ENCODE peak calls at places on chromosomes 1 and 21, in six cellular contexts. H is adipocyte, F is astrocyte, U is fibroblast of lung, C is HepG2, G is neural progenitor cell. W is an unnamed sample.

GRCh38 chr21:35144978-35145377 is 95.9 kb upstream of the RUNX1 start:
- DNase-seq in F (no peak), C (no peak), G (no peak), H (no peak), U (no peak), W (no peak)

GRCh38 chr1:162007485-162007884 is 16.2 kb downstream of the OLFML2B start:
- DNase-seq in U (no peak), H (no peak), G (no peak), F (no peak), C (no peak), W (no peak)

GRCh38 chr21:45550552-45551210 is 8.4 kb upstream of the SLC19A1 start:
- DNase-seq in G (no peak), F (no peak), U (peak; percentile 31), H (peak; percentile 44), C (no peak), W (no peak)

GRCh38 chr21:46424062-46424591 is 34.6 kb upstream of the DIP2A start:
- DNase-seq in H (no peak), U (no peak), F (no peak), C (no peak), G (no peak), W (no peak)

GRCh38 chr1:25559996-25560395 is 16.6 kb downstream of the LDLRAP1 start:
- DNase-seq in G (no peak), F (no peak), C (no peak), U (no peak), H (no peak), W (no peak)

GRCh38 chr1:39086386-39087108 is 60.4 kb downstream of the NDUFS5 start:
- DNase-seq in F (peak; percentile 47), H (no peak), G (no peak), C (no peak), U (peak; percentile 10), W (peak; percentile 46)

GRCh38 chr1:9529190-9529589 is 10.1 kb upstream of the SLC25A33 start:
- DNase-seq in G (no peak), H (no peak), C (no peak), F (peak; percentile 32), U (no peak), W (peak; percentile 48)

GRCh38 chr1:56457767-56458375 is 121.5 kb downstream of the PLPP3 start:
- DNase-seq in G (no peak), H (no peak), F (peak; percentile 39), C (no peak), U (no peak), W (no peak)

GRCh38 chr1:97630281-97630680 is 290.6 kb downstream of the DPYD start:
- DNase-seq in C (no peak), G (peak; percentile 11), H (no peak), U (no peak), F (no peak), W (no peak)

GRCh38 chr1:8423702-8424538 is 106.0 kb downstream of the SLC45A1 start:
- DNase-seq in H (peak; percentile 74), U (peak; percentile 71), C (peak; percentile 71), G (peak; percentile 90), F (peak; percentile 71), W (peak; percentile 65)

DNA sequence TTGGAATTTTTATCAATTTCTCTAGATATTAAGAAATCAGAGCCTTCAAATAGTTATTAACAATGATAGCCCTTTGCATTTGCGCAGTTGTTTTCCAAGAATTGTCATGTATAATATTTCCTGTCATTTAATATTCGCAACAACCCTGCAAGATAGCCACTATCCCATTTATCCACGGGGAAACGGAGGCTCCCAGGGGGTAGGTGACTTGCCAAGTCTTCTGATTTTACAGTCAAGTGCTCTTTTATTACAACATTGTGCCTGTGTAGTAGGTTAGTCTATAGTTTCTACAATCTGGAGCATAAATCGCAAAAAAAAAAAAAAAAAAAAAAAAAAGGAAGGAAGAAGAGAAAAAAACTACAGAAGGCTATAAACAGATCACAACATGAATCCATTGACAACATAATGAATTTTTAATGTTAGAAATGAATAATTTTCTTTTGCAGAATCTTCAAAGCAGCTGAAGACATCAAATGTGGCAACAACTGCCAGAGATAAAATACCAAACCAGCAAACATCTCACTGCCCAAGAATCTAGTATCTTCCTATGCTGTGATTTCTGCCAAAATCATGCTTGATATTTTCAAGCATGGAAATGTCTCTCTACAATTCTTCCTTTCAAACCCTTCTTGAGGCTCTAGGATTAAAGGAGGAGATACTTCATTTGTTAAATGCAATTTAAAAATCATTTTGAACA is 125.5 kb downstream of the PTPN14 start:
- DNase-seq in G (no peak), C (no peak), U (no peak), F (no peak), H (no peak), W (no peak)
- H3K9ac ChIP-seq in G (no peak overlapping the region), C (no peak overlapping the region), U (no peak overlapping the region), F (peak overlapping the region; percentile 14), H (no peak overlapping the region), W (no peak overlapping the region)

GRCh38 chr1:54016343-54017282 is 1.4 kb downstream of the LDLRAD1 start:
- DNase-seq in U (peak; percentile 39), G (no peak), F (no peak), C (peak; percentile 96), H (peak; percentile 62), W (peak; percentile 20)
- H3K27me3 ChIP-seq in U (peaks cover 13% of the 10 kb centered on the region), G (no peaks in the 10 kb centered on the region), F (peaks cover 16% of the 10 kb centered on the region), C (no peaks in the 10 kb centered on the region), H (peaks cover 32% of the 10 kb centered on the region), W (peaks cover 53% of the 10 kb centered on the region)

GRCh38 chr1:236685917-236686814 is at the start of gene ACTN2:
- DNase-seq in C (no peak), G (peak; percentile 85), H (peak; percentile 27), U (peak; percentile 28), F (no peak), W (no peak)
- H3K9ac ChIP-seq in C (no peak within 1 kb of the TSS), G (no peak within 1 kb of the TSS), H (no peak within 1 kb of the TSS), U (no peak within 1 kb of the TSS), F (peak within 1 kb of the TSS; percentile 18), W (no peak within 1 kb of the TSS)

DNA sequence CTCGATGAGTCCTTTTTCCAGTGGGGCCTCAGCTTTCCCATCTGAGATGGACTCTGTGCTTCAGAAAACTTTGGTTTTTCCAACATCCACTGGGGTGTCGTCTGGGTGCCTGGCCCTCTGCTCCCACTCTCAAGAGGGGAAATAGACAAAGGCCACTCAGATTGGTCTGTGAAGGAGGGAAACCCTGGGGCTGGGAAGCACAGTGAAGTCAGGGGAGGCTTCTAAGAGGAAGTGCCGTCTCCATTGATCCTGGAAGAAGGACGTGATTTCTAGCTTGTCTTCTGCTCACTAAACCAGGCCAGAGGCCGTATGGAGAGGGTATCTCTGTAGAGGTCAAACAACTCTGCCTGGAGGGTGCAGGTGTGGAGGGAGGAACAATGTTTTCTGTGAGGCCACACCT is 5.2 kb downstream of the KNCN start:
- DNase-seq in G (no peak), F (no peak), C (no peak), U (no peak), H (no peak), W (no peak)
- H3K27me3 ChIP-seq in G (peaks cover 68% of the 10 kb centered on the region), F (peaks cover 53% of the 10 kb centered on the region), C (peaks cover 6% of the 10 kb centered on the region), U (peaks cover 43% of the 10 kb centered on the region), H (peaks cover 68% of the 10 kb centered on the region), W (peaks cover 77% of the 10 kb centered on the region)

GRCh38 chr1:209319057-209319432 is 264.5 kb upstream of the CAMK1G start:
- DNase-seq in H (no peak), F (no peak), U (no peak), C (no peak), G (no peak), W (no peak)
- H3K9ac ChIP-seq in H (no peak overlapping the region), F (no peak overlapping the region), U (no peak overlapping the region), C (no peak overlapping the region), G (no peak overlapping the region), W (no peak overlapping the region)

DNA sequence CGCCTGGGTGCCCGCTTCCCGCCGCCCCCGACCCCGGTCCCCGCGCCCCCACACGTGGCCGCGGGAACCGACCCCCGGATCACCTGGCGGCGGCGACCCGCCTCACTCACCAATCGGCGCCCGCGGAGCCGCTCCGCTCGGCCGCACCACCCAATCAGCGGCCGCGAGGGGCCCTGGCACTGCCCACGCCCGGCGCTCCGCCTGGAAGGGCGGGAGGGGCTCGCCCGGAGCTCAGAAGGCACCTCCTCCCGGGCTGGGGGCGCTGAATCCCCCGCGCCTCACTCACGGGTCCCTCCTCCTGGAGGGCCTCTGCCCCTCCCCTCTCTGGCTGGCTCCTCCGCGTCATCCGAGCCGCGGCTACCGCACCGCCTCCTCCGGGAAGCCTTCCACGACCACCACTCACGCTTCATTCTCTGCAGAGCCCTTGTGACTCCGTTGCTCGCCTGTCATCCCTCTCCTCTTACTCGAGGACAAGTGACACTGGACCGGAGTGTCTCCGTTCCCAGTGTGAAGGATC is 374 bp downstream of the SH2D5 start:
- DNase-seq in C (peak; percentile 25), F (peak; percentile 30), H (peak; percentile 78), U (peak; percentile 51), G (peak; percentile 95), W (peak; percentile 81)
- H3K27me3 ChIP-seq in C (peaks cover 5% of the 10 kb centered on the region), F (peaks cover 5% of the 10 kb centered on the region), H (peaks cover 29% of the 10 kb centered on the region), U (no peaks in the 10 kb centered on the region), G (peaks cover 58% of the 10 kb centered on the region), W (no peaks in the 10 kb centered on the region)

W was measured in IMR-90.